ENCODE peak calls at places on chromosomes 5 and 9, in eight cellular contexts. U, A, C, K, J, B, Q and Y are unnamed samples.

GRCh38 chr5:147348046-147348445 is 113.2 kb downstream of the STK32A start:
- DNase-seq in J (no peak), B (peak), U (no peak), K (no peak), Q (no peak), C (no peak), A (no peak), Y (no peak)

GRCh38 chr9:131276107-131276888 is at the start of gene FAM78A:
- DNase-seq in A (peak), J (peak), C (no peak), Q (no peak), U (no peak), B (no peak), K (no peak), Y (peak)

GRCh38 chr5:149063017-149063687 is at the start of gene SH3TC2:
- DNase-seq in A (peak), J (peak), B (no peak), Q (no peak), U (no peak), K (no peak), C (no peak), Y (peak)

GRCh38 chr5:34762321-34762871 is 76.6 kb upstream of the TTC23L start:
- DNase-seq in U (no peak), A (peak), J (no peak), Q (no peak), B (peak), C (no peak), K (no peak), Y (no peak)

GRCh38 chr5:43514471-43514815 is 505 bp downstream of the C5orf34 start:
- DNase-seq in K (peak), C (no peak), B (peak), U (no peak), Q (no peak), J (no peak), A (no peak), Y (peak)

GRCh38 chr5:73170522-73170921 is 2.5 kb upstream of the TMEM174 start:
- DNase-seq in U (no peak), J (peak), B (no peak), A (peak), K (no peak), Q (no peak), C (no peak), Y (peak)

GRCh38 chr5:104412649-104413240 is 850.2 kb upstream of the NUDT12 start:
- DNase-seq in C (no peak), A (peak), J (peak), Q (no peak), U (no peak), K (no peak), B (peak), Y (peak)

GRCh38 chr9:110133608-110134214 is 74.2 kb downstream of the C9orf152 start:
- DNase-seq in B (no peak), J (no peak), A (no peak), C (no peak), U (no peak), K (no peak), Q (no peak), Y (no peak)

GRCh38 chr9:69012690-69013403 is 1.1 kb downstream of the PRKACG start:
- DNase-seq in B (no peak), C (no peak), Q (no peak), A (no peak), K (no peak), U (no peak), J (no peak), Y (no peak)

GRCh38 chr5:141760193-141760592 is 78.2 kb upstream of the ARAP3 start:
- DNase-seq in U (no peak), J (no peak), K (no peak), C (no peak), A (no peak), Q (no peak), B (no peak), Y (peak)

GRCh38 chr9:27303219-27303618 is 6.3 kb upstream of the EQTN start:
- DNase-seq in B (no peak), J (no peak), C (no peak), U (no peak), A (no peak), Q (no peak), K (no peak), Y (peak)

GRCh38 chr5:143635146-143635752 is 176.7 kb upstream of the HMHB1 start:
- DNase-seq in C (no peak), A (no peak), B (peak), J (no peak), U (no peak), K (no peak), Q (no peak), Y (no peak)

GRCh38 chr5:92599217-92599810 is 981.7 kb downstream of the NR2F1-AS1 start:
- DNase-seq in J (no peak), Q (no peak), B (no peak), A (no peak), C (no peak), K (no peak), U (no peak), Y (peak)

GRCh38 chr9:131024978-131025868 is 16.2 kb downstream of the LAMC3 start:
- DNase-seq in U (no peak), J (no peak), C (no peak), Q (no peak), B (no peak), K (no peak), A (no peak), Y (no peak)